ENCODE peak calls at places on chromosomes 13 and 19, in six cellular contexts. A is OCI-LY7; Z is CD8-positive, alpha-beta T cell; L is brain microvascular endothelial cell; X is IMR-90; M is aorta. D is an unnamed sample.

GRCh38 chr13:113876341-113877148 is 12.7 kb upstream of the GAS6 start:
- DNase-seq in A (no peak), Z (no peak), L (no peak), X (no peak), M (no peak), D (no peak)

GRCh38 chr13:51723529-51723928 is 80.4 kb downstream of the DHRS12 start:
- DNase-seq in A (no peak), Z (no peak), L (no peak), X (no peak), M (no peak), D (no peak)

GRCh38 chr19:33436360-33437345 is 63.1 kb downstream of the CEBPG start:
- DNase-seq in A (no peak), Z (no peak), L (no peak), X (no peak), M (peak; percentile 42), D (no peak)

GRCh38 chr13:43127827-43128226 is 104.4 kb downstream of the DNAJC15 start:
- DNase-seq in A (peak; percentile 7), Z (no peak), L (peak; percentile 16), X (no peak), M (no peak), D (peak; percentile 24)

GRCh38 chr19:19451429-19452240 is 46.2 kb downstream of the GATAD2A start:
- DNase-seq in A (no peak), Z (no peak), L (no peak), X (no peak), M (no peak), D (no peak)

GRCh38 chr13:100534911-100535310 is 53.7 kb downstream of the GGACT start:
- DNase-seq in A (no peak), Z (no peak), L (no peak), X (no peak), M (no peak), D (no peak)

GRCh38 chr19:5491565-5491964 is 36.3 kb downstream of the ZNRF4 start:
- DNase-seq in A (no peak), Z (no peak), L (no peak), X (no peak), M (no peak), D (no peak)

GRCh38 chr19:30669329-30670010 is 297.3 kb downstream of the ZNF536 start:
- DNase-seq in A (peak; percentile 34), Z (peak; percentile 21), L (peak; percentile 29), X (peak; percentile 12), M (peak; percentile 88), D (peak; percentile 92)

GRCh38 chr19:51123381-51124186 is 1.1 kb upstream of the SIGLEC9 start:
- DNase-seq in A (peak; percentile 39), Z (peak; percentile 45), L (no peak), X (no peak), M (no peak), D (no peak)

GRCh38 chr13:31175847-31176536 is 14.3 kb upstream of the HSPH1 start:
- DNase-seq in A (no peak), Z (no peak), L (no peak), X (no peak), M (no peak), D (no peak)

GRCh38 chr13:110044521-110045200 is 258.3 kb upstream of the IRS2 start:
- DNase-seq in A (no peak), Z (no peak), L (no peak), X (peak; percentile 16), M (no peak), D (no peak)

GRCh38 chr13:35700661-35701060 is 224.2 kb upstream of the MAB21L1 start:
- DNase-seq in A (no peak), Z (no peak), L (peak; percentile 35), X (peak; percentile 72), M (no peak), D (no peak)

GRCh38 chr13:46598820-46599180 is 45.8 kb downstream of the LRCH1 start:
- DNase-seq in A (no peak), Z (no peak), L (no peak), X (no peak), M (no peak), D (no peak)

GRCh38 chr13:46595918-46596315 is 42.9 kb downstream of the LRCH1 start:
- DNase-seq in A (no peak), Z (no peak), L (no peak), X (no peak), M (no peak), D (no peak)

GRCh38 chr13:46600943-46601311 is 48.0 kb downstream of the LRCH1 start:
- DNase-seq in A (no peak), Z (no peak), L (no peak), X (no peak), M (no peak), D (no peak)

GRCh38 chr13:46596501-46596900 is 43.5 kb downstream of the LRCH1 start:
- DNase-seq in A (no peak), Z (no peak), L (no peak), X (no peak), M (no peak), D (no peak)

DNA sequence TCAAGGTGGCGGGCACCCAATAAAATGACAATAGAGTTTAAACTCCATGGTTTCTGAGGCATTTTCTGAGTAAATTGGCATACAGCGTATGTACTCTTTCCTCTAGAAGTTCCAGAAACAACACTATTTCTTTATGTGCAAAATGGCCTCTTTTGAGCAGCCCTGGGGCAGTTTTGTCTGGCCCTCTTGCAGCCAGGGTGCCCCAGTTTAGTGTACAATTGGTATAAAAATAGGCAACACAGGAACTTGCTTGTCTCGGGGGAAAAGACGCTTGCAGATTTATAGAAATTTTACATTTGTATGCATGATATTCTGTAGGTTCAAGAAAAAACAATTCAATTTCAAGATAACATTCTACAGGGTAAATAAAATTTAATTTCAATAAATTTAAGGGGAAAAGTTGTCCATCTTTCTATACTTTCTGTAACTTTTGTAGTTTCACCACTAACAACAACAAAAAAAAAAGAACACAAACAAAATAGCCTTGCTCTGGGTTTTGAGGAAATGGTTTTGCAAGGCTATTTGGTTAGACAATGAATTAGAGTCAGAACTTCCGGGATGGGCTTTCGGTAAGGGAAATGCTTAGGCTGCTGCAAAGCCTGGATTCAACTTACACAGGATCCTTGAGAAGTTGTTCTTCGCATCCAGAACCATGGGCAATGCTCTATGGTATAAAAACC is 45.3 kb downstream of the LRCH1 start:
- DNase-seq in A (peak; percentile 89), Z (no peak), L (no peak), X (no peak), M (no peak), D (no peak)
- H3K27ac ChIP-seq in A (peak overlapping the region; percentile 98), Z (no peak overlapping the region), L (no peak overlapping the region), X (no peak overlapping the region), M (no peak overlapping the region), D (no peak overlapping the region)

GRCh38 chr19:42233638-42234292 is 8.6 kb downstream of the GSK3A start:
- DNase-seq in A (no peak), Z (no peak), L (no peak), X (no peak), M (no peak), D (no peak)

GRCh38 chr19:42235181-42235580 is 7.2 kb downstream of the GSK3A start:
- DNase-seq in A (no peak), Z (no peak), L (no peak), X (no peak), M (no peak), D (no peak)

GRCh38 chr19:42234364-42234763 is 8.0 kb downstream of the GSK3A start:
- DNase-seq in A (no peak), Z (no peak), L (no peak), X (no peak), M (no peak), D (no peak)

GRCh38 chr19:42232435-42232834 is 10.0 kb downstream of the GSK3A start:
- DNase-seq in A (no peak), Z (no peak), L (no peak), X (no peak), M (no peak), D (no peak)

DNA sequence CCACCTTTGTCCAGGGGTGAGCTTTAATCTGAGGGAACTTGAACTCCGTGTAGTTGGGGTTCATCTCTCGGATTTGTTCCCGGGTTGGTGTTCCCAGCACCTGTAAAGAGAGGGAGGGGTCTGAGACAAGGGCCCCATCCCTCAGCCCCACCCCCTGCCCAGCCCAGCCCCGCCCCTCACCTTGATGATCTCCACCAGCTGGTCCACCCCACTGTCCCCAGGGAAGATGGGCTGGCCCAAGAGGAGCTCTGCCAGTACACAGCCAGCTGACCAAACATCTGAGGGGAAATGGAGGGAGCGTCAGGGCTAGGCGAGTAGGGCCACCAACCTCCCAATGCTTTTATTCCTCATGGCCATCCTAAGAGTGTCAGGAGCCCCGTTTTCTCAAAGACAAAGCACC is 9.3 kb downstream of the GSK3A start:
- DNase-seq in A (no peak), Z (no peak), L (no peak), X (no peak), M (no peak), D (peak; percentile 59)
- H3K36me3 ChIP-seq in A (peaks cover 89% of the 10 kb centered on the region), Z (peaks cover 61% of the 10 kb centered on the region), L (peaks cover 82% of the 10 kb centered on the region), X (peaks cover 72% of the 10 kb centered on the region), M (peaks cover 11% of the 10 kb centered on the region), D (peaks cover 74% of the 10 kb centered on the region)

GRCh38 chr19:16117594-16118033 is 5.9 kb downstream of the RAB8A start:
- DNase-seq in A (peak; percentile 71), Z (no peak), L (no peak), X (no peak), M (no peak), D (no peak)
- H3K27ac ChIP-seq in A (peak overlapping the region; percentile 99), Z (no peak overlapping the region), L (no peak overlapping the region), X (no peak overlapping the region), M (no peak overlapping the region), D (no peak overlapping the region)

GRCh38 chr19:7382694-7383093 is 34.0 kb downstream of the ARHGEF18 start:
- DNase-seq in A (no peak), Z (no peak), L (no peak), X (no peak), M (peak; percentile 59), D (no peak)

GRCh38 chr19:7385062-7385461 is 36.3 kb downstream of the ARHGEF18 start:
- DNase-seq in A (no peak), Z (no peak), L (no peak), X (no peak), M (no peak), D (no peak)

GRCh38 chr19:7383284-7383683 is 34.5 kb downstream of the ARHGEF18 start:
- DNase-seq in A (no peak), Z (no peak), L (no peak), X (no peak), M (no peak), D (no peak)

GRCh38 chr19:7377196-7377595 is 28.5 kb downstream of the ARHGEF18 start:
- DNase-seq in A (no peak), Z (no peak), L (no peak), X (no peak), M (peak; percentile 14), D (no peak)

DNA sequence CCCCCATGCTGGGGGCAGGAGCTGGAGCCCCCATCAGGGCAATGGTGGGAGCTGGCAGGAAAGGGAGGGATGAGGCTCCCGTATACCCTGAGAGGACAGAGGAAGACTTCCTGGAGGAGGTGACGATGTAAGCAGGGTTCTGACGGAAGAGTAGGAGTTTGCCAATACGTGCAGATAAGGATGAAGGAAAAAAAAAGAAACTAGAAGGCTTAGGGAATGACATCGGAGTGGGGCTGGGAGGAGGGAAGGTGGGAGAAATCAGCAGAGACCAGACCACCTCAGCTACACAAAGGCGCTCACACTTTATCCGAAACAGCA is 32.3 kb downstream of the ARHGEF18 start:
- DNase-seq in A (no peak), Z (no peak), L (no peak), X (no peak), M (peak; percentile 11), D (no peak)
- H3K36me3 ChIP-seq in A (peaks cover 89% of the 10 kb centered on the region), Z (peaks cover 73% of the 10 kb centered on the region), L (no peaks in the 10 kb centered on the region), X (no peaks in the 10 kb centered on the region), M (no peaks in the 10 kb centered on the region), D (no peaks in the 10 kb centered on the region)